ENCODE peak calls at places on chromosomes 3 and 15, in five cellular contexts. B is glutamatergic neuron; C is effector CD4-positive, alpha-beta T cell; Q is mesendoderm; W is thoracic aorta. V is an unnamed sample.

GRCh38 chr3:127628788-127629456 is at the start of gene PODXL2:
- DNase-seq in B (peak), C (no peak), Q (peak), W (no peak), V (peak)

GRCh38 chr15:57031082-57031481 is 112.6 kb downstream of the TCF12 start:
- DNase-seq in B (no peak), C (no peak), Q (no peak), W (no peak), V (no peak)

GRCh38 chr3:170040283-170040907 is 2.6 kb downstream of the GPR160 start:
- DNase-seq in B (no peak), C (no peak), Q (no peak), W (no peak), V (no peak)

GRCh38 chr3:40725026-40725425 is 200.3 kb downstream of the ZNF621 start:
- DNase-seq in B (no peak), C (no peak), Q (no peak), W (no peak), V (no peak)

GRCh38 chr15:25055356-25056068 is 100.7 kb downstream of the SNRPN start:
- DNase-seq in B (no peak), C (no peak), Q (no peak), W (no peak), V (no peak)

GRCh38 chr3:134352031-134352671 is 22.1 kb downstream of the AMOTL2 start:
- DNase-seq in B (no peak), C (no peak), Q (peak), W (no peak), V (no peak)

GRCh38 chr15:62957130-62957529 is 85.4 kb upstream of the TPM1 start:
- DNase-seq in B (no peak), C (no peak), Q (no peak), W (no peak), V (no peak)

GRCh38 chr15:91882858-91883586 is 29.5 kb downstream of the SLCO3A1 start:
- DNase-seq in B (no peak), C (no peak), Q (no peak), W (no peak), V (no peak)

GRCh38 chr3:171365489-171365888 is 94.7 kb downstream of the TNIK start:
- DNase-seq in B (no peak), C (no peak), Q (no peak), W (no peak), V (no peak)

GRCh38 chr3:21919383-21919782 is 168.4 kb upstream of the ZNF385D start:
- DNase-seq in B (no peak), C (no peak), Q (peak), W (no peak), V (no peak)

GRCh38 chr3:108073712-108074431 is 17.0 kb downstream of the CD47 start:
- DNase-seq in B (no peak), C (no peak), Q (no peak), W (no peak), V (no peak)

GRCh38 chr3:74426571-74426970 is 187.9 kb downstream of the CNTN3 start:
- DNase-seq in B (no peak), C (no peak), Q (no peak), W (no peak), V (no peak)

GRCh38 chr3:60579734-60580133 is 671.5 kb downstream of the FHIT start:
- DNase-seq in B (no peak), C (no peak), Q (peak), W (no peak), V (no peak)

GRCh38 chr15:92061511-92062200 is 208.1 kb downstream of the SLCO3A1 start:
- DNase-seq in B (no peak), C (no peak), Q (no peak), W (no peak), V (no peak)

GRCh38 chr3:4805662-4806061 is 173.6 kb upstream of the BHLHE40 start:
- DNase-seq in B (no peak), C (no peak), Q (no peak), W (no peak), V (no peak)

GRCh38 chr15:59191855-59192237 is 14.8 kb upstream of the LDHAL6B start:
- DNase-seq in B (no peak), C (no peak), Q (no peak), W (no peak), V (no peak)

GRCh38 chr3:70726966-70727365 is 414.5 kb upstream of the MDFIC2 start:
- DNase-seq in B (no peak), C (no peak), Q (no peak), W (no peak), V (no peak)

GRCh38 chr15:61401903-61402698 is 173.0 kb upstream of the RORA start:
- DNase-seq in B (no peak), C (no peak), Q (no peak), W (no peak), V (no peak)

GRCh38 chr15:74240002-74240568 is 4.0 kb downstream of the CCDC33 start:
- DNase-seq in B (no peak), C (no peak), Q (peak), W (peak), V (peak)

GRCh38 chr3:148866261-148866660 is 1.2 kb downstream of the CPA3 start:
- DNase-seq in B (no peak), C (no peak), Q (peak), W (no peak), V (no peak)

GRCh38 chr3:9697892-9698291 is 5.7 kb upstream of the CPNE9 start:
- DNase-seq in B (no peak), C (no peak), Q (no peak), W (no peak), V (no peak)

GRCh38 chr3:45180051-45180450 is 33.9 kb upstream of the CDCP1 start:
- DNase-seq in B (no peak), C (no peak), Q (peak), W (no peak), V (no peak)